ENCODE peak calls at places on chromosomes 7 and 10, in eight cellular contexts. I is ovary, Y is SK-N-SH, R is endothelial cell of umbilical vein, D is Peyer's patch, P is GM23338, K is cardiac fibroblast, S is brain microvascular endothelial cell. Z is an unnamed sample.

GRCh38 chr7:44079221-44080021 is 2.9 kb downstream of the POLM start:
- DNase-seq in D (peak), S (no peak), Y (peak), K (no peak), P (no peak), R (no peak), I (no peak), Z (peak)

GRCh38 chr10:59830601-59831259 is 75.6 kb downstream of the CCDC6 start:
- DNase-seq in P (peak), D (no peak), I (peak), Y (peak), S (peak), R (peak), K (peak), Z (no peak)

GRCh38 chr10:103140469-103140868 is 52.6 kb downstream of the NT5C2 start:
- DNase-seq in K (no peak), S (no peak), I (no peak), R (no peak), Y (no peak), P (no peak), D (no peak), Z (no peak)

GRCh38 chr7:7992502-7992901 is 23.9 kb downstream of the GLCCI1 start:
- DNase-seq in I (no peak), D (no peak), R (no peak), S (no peak), K (peak), P (peak), Y (no peak), Z (no peak)

GRCh38 chr10:28668363-28669226 is 8.7 kb upstream of the BAMBI start:
- DNase-seq in R (peak), I (peak), P (peak), Y (peak), D (peak), K (peak), S (peak), Z (no peak)

GRCh38 chr7:17640730-17641377 is 299.4 kb downstream of the SNX13 start:
- DNase-seq in S (peak), K (peak), Y (peak), D (no peak), R (peak), P (peak), I (no peak), Z (no peak)

GRCh38 chr7:33054261-33054964 is 8.2 kb downstream of the NT5C3A start:
- DNase-seq in Y (no peak), K (peak), I (no peak), P (no peak), D (no peak), S (no peak), R (peak), Z (no peak)

GRCh38 chr7:80410081-80410480 is 101.8 kb downstream of the GNAT3 start:
- DNase-seq in I (no peak), S (peak), K (peak), D (no peak), P (no peak), Y (no peak), R (no peak), Z (no peak)

GRCh38 chr10:116665541-116666125 is 44.9 kb downstream of the PNLIPRP2 start:
- DNase-seq in I (peak), S (no peak), D (no peak), K (peak), P (no peak), R (no peak), Y (no peak), Z (no peak)

GRCh38 chr7:20684581-20684980 is 69.1 kb downstream of the ABCB5 start:
- DNase-seq in R (no peak), D (no peak), I (no peak), S (no peak), P (no peak), K (no peak), Y (no peak), Z (no peak)

GRCh38 chr10:33937987-33938386 is 603.5 kb upstream of the NRP1 start:
- DNase-seq in P (peak), S (no peak), R (no peak), I (no peak), D (no peak), K (no peak), Y (no peak), Z (no peak)

GRCh38 chr7:47428052-47428779 is 153.7 kb downstream of the TNS3 start:
- DNase-seq in Y (peak), K (peak), R (peak), S (no peak), I (no peak), P (no peak), D (no peak), Z (no peak)

GRCh38 chr10:121880842-121881423 is 46.9 kb downstream of the ATE1 start:
- DNase-seq in D (no peak), Y (no peak), P (no peak), K (peak), R (peak), S (no peak), I (no peak), Z (no peak)

GRCh38 chr7:91347288-91347687 is 83.1 kb downstream of the FZD1 start:
- DNase-seq in D (no peak), P (no peak), R (peak), I (no peak), S (peak), Y (no peak), K (peak), Z (no peak)

GRCh38 chr7:94195813-94196212 is 191.7 kb upstream of the BET1 start:
- DNase-seq in P (no peak), I (no peak), Y (no peak), S (no peak), R (no peak), D (no peak), K (no peak), Z (no peak)

GRCh38 chr7:55903985-55904759 is 16.9 kb downstream of the ZNF713 start:
- DNase-seq in I (no peak), D (no peak), K (no peak), P (no peak), Y (no peak), S (no peak), R (no peak), Z (no peak)

GRCh38 chr10:78427497-78428031 is 393.9 kb downstream of the RPS24 start:
- DNase-seq in K (no peak), S (no peak), D (no peak), R (no peak), I (no peak), Y (no peak), P (no peak), Z (peak)

GRCh38 chr7:159005618-159006017 is 139.0 kb downstream of the VIPR2 start:
- DNase-seq in R (no peak), Y (no peak), P (no peak), I (no peak), D (no peak), S (no peak), K (no peak), Z (no peak)

GRCh38 chr10:120555436-120556163 is 98.6 kb downstream of the PLPP4 start:
- DNase-seq in K (no peak), Y (no peak), R (no peak), P (no peak), D (no peak), I (no peak), S (no peak), Z (no peak)

GRCh38 chr7:28686418-28686800 is 271.7 kb downstream of the TRIL start:
- DNase-seq in I (peak), R (peak), D (no peak), Y (peak), K (peak), S (peak), P (peak), Z (no peak)

GRCh38 chr7:31855530-31855929 is 168.5 kb downstream of the PPP1R17 start:
- DNase-seq in I (no peak), P (no peak), Y (no peak), K (no peak), D (no peak), S (no peak), R (no peak), Z (no peak)

GRCh38 chr7:111082351-111082750 is 8.6 kb upstream of the LRRN3 start:
- DNase-seq in P (no peak), Y (no peak), R (no peak), I (no peak), S (peak), K (peak), D (no peak), Z (no peak)

GRCh38 chr10:119489572-119490326 is 52.8 kb downstream of the RGS10 start:
- DNase-seq in K (peak), P (peak), Y (peak), S (peak), I (peak), R (peak), D (peak), Z (no peak)

GRCh38 chr10:80280071-80280800 is 9.2 kb downstream of the MAT1A start:
- DNase-seq in I (no peak), Y (no peak), P (no peak), S (no peak), D (no peak), R (no peak), K (no peak), Z (no peak)

GRCh38 chr10:92891885-92892705 is 43.8 kb downstream of the EXOC6 start:
- DNase-seq in S (peak), Y (peak), P (peak), I (peak), R (peak), D (peak), K (peak), Z (no peak)

GRCh38 chr7:146966274-146966673 is 849.7 kb downstream of the CNTNAP2 start:
- DNase-seq in S (no peak), P (no peak), Y (no peak), R (no peak), I (no peak), K (no peak), D (no peak), Z (no peak)

GRCh38 chr7:41881313-41882130 is 178.6 kb upstream of the INHBA start:
- DNase-seq in R (no peak), P (no peak), S (peak), D (no peak), K (peak), I (no peak), Y (no peak), Z (peak)

GRCh38 chr7:29488977-29489376 is 74.7 kb upstream of the PRR15 start:
- DNase-seq in P (no peak), D (no peak), I (no peak), K (peak), Y (no peak), R (peak), S (peak), Z (no peak)

GRCh38 chr10:20811131-20811530 is 86.0 kb downstream of the NEBL start:
- DNase-seq in R (no peak), K (no peak), P (no peak), D (no peak), Y (no peak), I (no peak), S (peak), Z (no peak)

GRCh38 chr7:114879554-114879953 is 42.3 kb upstream of the MDFIC start:
- DNase-seq in S (no peak), R (no peak), D (no peak), P (no peak), K (peak), I (no peak), Y (no peak), Z (no peak)

GRCh38 chr7:128307066-128307465 is 36.6 kb downstream of the RBM28 start:
- DNase-seq in I (no peak), R (no peak), S (no peak), Y (no peak), P (no peak), D (no peak), K (no peak), Z (no peak)

GRCh38 chr7:36198854-36199266 is 45.8 kb downstream of the EEPD1 start:
- DNase-seq in D (no peak), R (no peak), I (no peak), Y (no peak), K (no peak), P (no peak), S (no peak), Z (no peak)

GRCh38 chr10:126215767-126216166 is 172.5 kb downstream of the ADAM12 start:
- DNase-seq in R (no peak), D (no peak), P (no peak), I (no peak), S (no peak), Y (no peak), K (no peak), Z (no peak)

GRCh38 chr10:97210576-97210975 is 24.8 kb upstream of the SLIT1 start:
- DNase-seq in D (peak), K (peak), Y (peak), S (peak), P (peak), R (peak), I (peak), Z (no peak)

GRCh38 chr10:70330671-70331070 is 46.9 kb upstream of the NPFFR1 start:
- DNase-seq in K (no peak), I (no peak), P (no peak), D (no peak), S (no peak), R (no peak), Y (no peak), Z (no peak)

GRCh38 chr10:70333268-70333667 is 49.2 kb downstream of the LRRC20 start:
- DNase-seq in K (no peak), R (no peak), I (no peak), Y (no peak), S (no peak), D (no peak), P (no peak), Z (no peak)

GRCh38 chr10:70328987-70329386 is 45.2 kb upstream of the NPFFR1 start:
- DNase-seq in K (peak), P (no peak), S (no peak), I (no peak), R (no peak), Y (no peak), D (no peak), Z (no peak)

GRCh38 chr10:70331160-70331485 is 47.3 kb upstream of the NPFFR1 start:
- DNase-seq in S (no peak), R (no peak), P (no peak), K (no peak), D (no peak), Y (no peak), I (no peak), Z (no peak)

GRCh38 chr10:70331486-70332268 is 47.9 kb upstream of the NPFFR1 start:
- DNase-seq in S (peak), K (peak), P (peak), D (no peak), Y (peak), I (peak), R (peak), Z (peak)
- TF ChIP-seq CTCF in S (peak), K (peak), P (peak), D (peak), Y (peak), I (no peak), R (peak), Z (peak)

GRCh38 chr7:141744131-141744530 is 6.0 kb downstream of the SSBP1 start:
- DNase-seq in R (no peak), S (no peak), I (no peak), Y (no peak), K (no peak), D (no peak), P (no peak), Z (no peak)

GRCh38 chr7:141752634-141753033 is 11.3 kb upstream of the TAS2R3 start:
- DNase-seq in P (peak), R (no peak), S (no peak), K (peak), I (no peak), Y (no peak), D (no peak), Z (no peak)

DNA sequence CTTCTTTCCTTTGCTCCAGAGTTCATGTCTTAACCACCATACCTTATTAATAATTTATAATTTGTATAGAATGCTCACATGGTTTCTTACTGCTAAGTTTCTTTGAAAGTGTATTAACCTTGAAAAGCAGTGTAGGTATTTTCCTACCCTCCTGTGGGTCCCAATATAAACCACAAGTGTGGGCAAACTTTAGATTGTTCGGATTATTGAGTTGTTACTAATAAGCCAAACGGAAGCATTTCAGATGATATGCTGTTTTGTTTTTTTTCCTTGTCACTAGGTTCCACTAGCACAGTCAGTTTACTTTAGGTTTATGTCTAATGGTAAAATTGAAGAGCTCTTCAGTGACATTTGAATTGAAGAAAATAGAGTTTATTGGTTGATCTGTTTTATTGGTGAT is 10.2 kb downstream of the SSBP1 start:
- DNase-seq in K (peak), I (no peak), S (peak), P (no peak), Y (no peak), D (no peak), R (no peak), Z (no peak)
- TF ChIP-seq CTCF in K (no peak), I (no peak), S (no peak), P (no peak), Y (no peak), D (no peak), R (no peak), Z (no peak)

GRCh38 chr7:104272767-104273384 is 55.5 kb upstream of the LHFPL3 start:
- DNase-seq in S (peak), K (peak), D (no peak), P (peak), I (no peak), R (peak), Y (peak), Z (no peak)
- TF ChIP-seq CTCF in S (peak), K (peak), D (peak), P (peak), I (no peak), R (peak), Y (peak), Z (peak)

GRCh38 chr7:107047902-107048782 is 3.6 kb downstream of the PRKAR2B start:
- DNase-seq in S (no peak), P (peak), K (peak), Y (peak), I (no peak), D (no peak), R (peak), Z (no peak)
- TF ChIP-seq CTCF in S (peak), P (peak), K (no peak), Y (peak), I (no peak), D (no peak), R (peak), Z (no peak)

Z was measured in CD14-positive monocyte.